ENCODE peak calls at places on chromosomes 6 and 20, in eight cellular contexts. D, B, A, W, J, N, K and Q are unnamed samples.

GRCh38 chr6:3001773-3002293 is 2.1 kb downstream of the NQO2 start:
- DNase-seq in D (peak; percentile 88), B (peak; percentile 85), A (no peak), W (no peak), J (no peak), N (peak; percentile 84), K (no peak), Q (peak; percentile 74)

GRCh38 chr6:5338177-5338960 is 77.1 kb downstream of the FARS2 start:
- DNase-seq in D (no peak), B (no peak), A (no peak), W (no peak), J (no peak), N (no peak), K (no peak), Q (no peak)

GRCh38 chr6:169906004-169906740 is 154.8 kb downstream of the ERMARD start:
- DNase-seq in D (no peak), B (no peak), A (no peak), W (no peak), J (no peak), N (no peak), K (no peak), Q (no peak)

GRCh38 chr6:29295623-29296022 is 5.9 kb upstream of the OR14J1 start:
- DNase-seq in D (no peak), B (no peak), A (peak; percentile 64), W (no peak), J (no peak), N (no peak), K (no peak), Q (no peak)

GRCh38 chr6:16136536-16137450 is 7.9 kb downstream of the MYLIP start:
- DNase-seq in D (no peak), B (no peak), A (no peak), W (no peak), J (no peak), N (peak; percentile 83), K (no peak), Q (no peak)

GRCh38 chr6:108133594-108134179 is 32.1 kb upstream of the NR2E1 start:
- DNase-seq in D (peak; percentile 98), B (peak; percentile 86), A (peak; percentile 68), W (no peak), J (no peak), N (peak; percentile 94), K (peak; percentile 82), Q (no peak)

GRCh38 chr6:15956205-15957106 is 172.4 kb upstream of the MYLIP start:
- DNase-seq in D (no peak), B (peak; percentile 44), A (no peak), W (no peak), J (no peak), N (no peak), K (no peak), Q (no peak)

GRCh38 chr6:151370509-151371078 is 20.8 kb downstream of the ZBTB2 start:
- DNase-seq in D (peak; percentile 50), B (no peak), A (no peak), W (no peak), J (no peak), N (no peak), K (no peak), Q (no peak)

GRCh38 chr6:7145269-7146078 is 37.7 kb downstream of the RREB1 start:
- DNase-seq in D (peak; percentile 70), B (no peak), A (no peak), W (no peak), J (no peak), N (no peak), K (no peak), Q (no peak)

GRCh38 chr20:45963059-45964011 is 8.7 kb downstream of the ZNF335 start:
- DNase-seq in D (peak; percentile 81), B (peak; percentile 82), A (no peak), W (no peak), J (no peak), N (peak; percentile 36), K (no peak), Q (peak; percentile 41)

GRCh38 chr20:18059603-18060002 is 1.9 kb upstream of the OVOL2 start:
- DNase-seq in D (no peak), B (no peak), A (no peak), W (no peak), J (no peak), N (no peak), K (no peak), Q (no peak)

GRCh38 chr20:61954276-61955021 is 111.2 kb downstream of the TAF4 start:
- DNase-seq in D (no peak), B (no peak), A (no peak), W (no peak), J (no peak), N (no peak), K (no peak), Q (no peak)

GRCh38 chr20:19726126-19726525 is 31.9 kb upstream of the RIN2 start:
- DNase-seq in D (no peak), B (no peak), A (no peak), W (no peak), J (no peak), N (no peak), K (no peak), Q (no peak)

GRCh38 chr6:99349620-99350141 is at the start of gene FAXC:
- DNase-seq in D (peak; percentile 83), B (peak; percentile 9), A (peak; percentile 55), W (no peak), J (peak; percentile 43), N (peak; percentile 52), K (peak; percentile 66), Q (no peak)

GRCh38 chr20:39190666-39191570 is 228.8 kb downstream of the DHX35 start:
- DNase-seq in D (peak; percentile 5), B (peak; percentile 58), A (no peak), W (no peak), J (no peak), N (peak; percentile 78), K (no peak), Q (no peak)

GRCh38 chr20:62876826-62877728 is 15.5 kb upstream of the TCFL5 start:
- DNase-seq in D (no peak), B (no peak), A (peak; percentile 91), W (no peak), J (no peak), N (no peak), K (no peak), Q (no peak)

GRCh38 chr20:35750611-35751010 is 8.6 kb upstream of the RBM39 start:
- DNase-seq in D (no peak), B (no peak), A (no peak), W (no peak), J (no peak), N (no peak), K (no peak), Q (no peak)

GRCh38 chr20:37936451-37936850 is 33.5 kb downstream of the VSTM2L start:
- DNase-seq in D (no peak), B (no peak), A (no peak), W (no peak), J (no peak), N (no peak), K (no peak), Q (no peak)

GRCh38 chr6:70241991-70242420 is 60.9 kb downstream of the COL9A1 start:
- DNase-seq in D (peak; percentile 28), B (peak; percentile 24), A (no peak), W (no peak), J (no peak), N (no peak), K (no peak), Q (no peak)

GRCh38 chr20:1334761-1335160 is 5.8 kb upstream of the SDCBP2 start:
- DNase-seq in D (peak; percentile 36), B (peak; percentile 63), A (no peak), W (peak; percentile 6), J (no peak), N (no peak), K (no peak), Q (peak; percentile 58)